ENCODE peak calls at places on chromosomes 13 and 19, in nine cellular contexts. O is iPS-NIHi11, W is neuronal stem cell, Q is NCI-H345, V is breast epithelium, K is nephron progenitor cell, R is colonic mucosa, L is DMS153, I is mucosa of gallbladder. B is an unnamed sample.
A peak's percentile ranks its signal among the peaks of the same experiment; 100 is the strongest.

GRCh38 chr13:75993823-75994222 is 357.7 kb downstream of the LMO7 start:
- DNase-seq in O (no peak), W (no peak), Q (no peak), V (no peak), K (no peak), R (no peak), L (no peak), I (no peak), B (no peak)

GRCh38 chr13:76668141-76668540 is 218.1 kb downstream of the KCTD12 start:
- DNase-seq in O (no peak), W (no peak), Q (no peak), V (no peak), K (no peak), R (no peak), L (no peak), I (no peak), B (no peak)

GRCh38 chr13:60396008-60396782 is 825 bp upstream of the TDRD3 start:
- DNase-seq in O (peak; percentile 93), W (peak; percentile 79), Q (peak; percentile 96), V (peak; percentile 84), K (peak; percentile 80), R (peak; percentile 93), L (peak; percentile 80), I (peak; percentile 93), B (peak; percentile 97)

GRCh38 chr19:48029431-48029830 is 14.4 kb downstream of the CABP5 start:
- DNase-seq in O (no peak), W (no peak), Q (no peak), V (no peak), K (no peak), R (no peak), L (no peak), I (no peak), B (no peak)

GRCh38 chr13:101708115-101708514 is 255.6 kb downstream of the ITGBL1 start:
- DNase-seq in O (no peak), W (no peak), Q (no peak), V (no peak), K (no peak), R (no peak), L (no peak), I (no peak), B (no peak)

GRCh38 chr13:75153834-75154233 is 328.1 kb downstream of the TBC1D4 start:
- DNase-seq in O (no peak), W (no peak), Q (no peak), V (no peak), K (no peak), R (no peak), L (no peak), I (no peak), B (peak; percentile 66)

GRCh38 chr19:48833977-48834376 is 2.3 kb downstream of the HSD17B14 start:
- DNase-seq in O (no peak), W (no peak), Q (no peak), V (no peak), K (no peak), R (no peak), L (no peak), I (no peak), B (no peak)

GRCh38 chr13:31951215-31951678 is 80.3 kb upstream of the FRY start:
- DNase-seq in O (no peak), W (no peak), Q (no peak), V (no peak), K (no peak), R (peak; percentile 52), L (peak; percentile 30), I (peak; percentile 67), B (peak; percentile 33)

GRCh38 chr13:30720470-30720869 is 14.9 kb upstream of the ALOX5AP start:
- DNase-seq in O (no peak), W (no peak), Q (no peak), V (no peak), K (no peak), R (no peak), L (no peak), I (no peak), B (peak; percentile 36)

GRCh38 chr13:30877335-30877734 is 28.7 kb upstream of the MEDAG start:
- DNase-seq in O (no peak), W (no peak), Q (no peak), V (no peak), K (no peak), R (no peak), L (no peak), I (no peak), B (peak; percentile 61)

GRCh38 chr19:10454267-10454666 is 33.9 kb downstream of the PDE4A start:
- DNase-seq in O (peak; percentile 90), W (peak; percentile 65), Q (no peak), V (no peak), K (peak; percentile 46), R (no peak), L (no peak), I (no peak), B (peak; percentile 43)

B was measured in GM23248.